ENCODE peak calls at places on chromosome 12, in ten cellular contexts. One of them, this sample, is unnamed. For H3K4me1, the result is how much of the 10 kb centered on the place peaks cover.

GRCh38 chr12:51520576-51521325 is 70.3 kb upstream of the SCN8A start:
- DNase-seq in trophoblast cell: no peak
- DNase-seq in cardiac muscle cell: no peak
- DNase-seq in right atrium auricular region: no peak
- DNase-seq in GM12878: no peak
- DNase-seq in transverse colon: no peak
- DNase-seq in Caco-2: no peak
- DNase-seq in left ventricle myocardium inferior: no peak
- DNase-seq in effector memory CD4-positive, alpha-beta T cell: no peak
- DNase-seq in aorta: no peak
- DNase-seq in this sample: no peak

GRCh38 chr12:132560421-132560830 is 50.0 kb downstream of the LRCOL1 start:
- DNase-seq in trophoblast cell: peak
- DNase-seq in cardiac muscle cell: no peak
- DNase-seq in right atrium auricular region: no peak
- DNase-seq in GM12878: no peak
- DNase-seq in transverse colon: peak
- DNase-seq in Caco-2: peak
- DNase-seq in left ventricle myocardium inferior: no peak
- DNase-seq in effector memory CD4-positive, alpha-beta T cell: no peak
- DNase-seq in aorta: no peak
- DNase-seq in this sample: no peak

GRCh38 chr12:108367436-108367835 is 28.3 kb upstream of the CMKLR1 start:
- DNase-seq in trophoblast cell: no peak
- DNase-seq in cardiac muscle cell: peak
- DNase-seq in right atrium auricular region: peak
- DNase-seq in GM12878: no peak
- DNase-seq in transverse colon: no peak
- DNase-seq in Caco-2: no peak
- DNase-seq in left ventricle myocardium inferior: no peak
- DNase-seq in effector memory CD4-positive, alpha-beta T cell: no peak
- DNase-seq in aorta: no peak
- DNase-seq in this sample: no peak

GRCh38 chr12:106790020-106790419 is 15.5 kb downstream of the RIC8B start:
- DNase-seq in trophoblast cell: no peak
- DNase-seq in cardiac muscle cell: no peak
- DNase-seq in right atrium auricular region: no peak
- DNase-seq in GM12878: no peak
- DNase-seq in transverse colon: no peak
- DNase-seq in Caco-2: no peak
- DNase-seq in left ventricle myocardium inferior: no peak
- DNase-seq in effector memory CD4-positive, alpha-beta T cell: no peak
- DNase-seq in aorta: no peak
- DNase-seq in this sample: no peak

GRCh38 chr12:26058308-26058707 is 66.5 kb downstream of the BHLHE41 start:
- DNase-seq in trophoblast cell: peak
- DNase-seq in cardiac muscle cell: no peak
- DNase-seq in right atrium auricular region: no peak
- DNase-seq in GM12878: no peak
- DNase-seq in transverse colon: no peak
- DNase-seq in Caco-2: peak
- DNase-seq in left ventricle myocardium inferior: no peak
- DNase-seq in effector memory CD4-positive, alpha-beta T cell: no peak
- DNase-seq in aorta: no peak
- DNase-seq in this sample: no peak

GRCh38 chr12:122028601-122029560 is 7.2 kb downstream of the BCL7A start:
- DNase-seq in trophoblast cell: no peak
- DNase-seq in cardiac muscle cell: no peak
- DNase-seq in right atrium auricular region: no peak
- DNase-seq in GM12878: peak
- DNase-seq in transverse colon: no peak
- DNase-seq in Caco-2: no peak
- DNase-seq in left ventricle myocardium inferior: no peak
- DNase-seq in effector memory CD4-positive, alpha-beta T cell: no peak
- DNase-seq in aorta: no peak
- DNase-seq in this sample: no peak

GRCh38 chr12:42609605-42610004 is 20.1 kb upstream of the PRICKLE1 start:
- DNase-seq in trophoblast cell: no peak
- DNase-seq in cardiac muscle cell: no peak
- DNase-seq in right atrium auricular region: no peak
- DNase-seq in GM12878: no peak
- DNase-seq in transverse colon: no peak
- DNase-seq in Caco-2: no peak
- DNase-seq in left ventricle myocardium inferior: no peak
- DNase-seq in effector memory CD4-positive, alpha-beta T cell: no peak
- DNase-seq in aorta: no peak
- DNase-seq in this sample: no peak

GRCh38 chr12:56020437-56021189 is at the start of gene IKZF4:
- DNase-seq in trophoblast cell: no peak
- DNase-seq in cardiac muscle cell: peak
- DNase-seq in right atrium auricular region: no peak
- DNase-seq in GM12878: no peak
- DNase-seq in transverse colon: no peak
- DNase-seq in Caco-2: peak
- DNase-seq in left ventricle myocardium inferior: no peak
- DNase-seq in effector memory CD4-positive, alpha-beta T cell: no peak
- DNase-seq in aorta: no peak
- DNase-seq in this sample: no peak

GRCh38 chr12:19752712-19753111 is 313.4 kb downstream of the AEBP2 start:
- DNase-seq in trophoblast cell: no peak
- DNase-seq in cardiac muscle cell: no peak
- DNase-seq in right atrium auricular region: no peak
- DNase-seq in GM12878: no peak
- DNase-seq in transverse colon: no peak
- DNase-seq in Caco-2: no peak
- DNase-seq in left ventricle myocardium inferior: no peak
- DNase-seq in effector memory CD4-positive, alpha-beta T cell: no peak
- DNase-seq in aorta: no peak
- DNase-seq in this sample: no peak

GRCh38 chr12:9113987-9114309 is 1.8 kb downstream of the A2M start:
- DNase-seq in trophoblast cell: no peak
- DNase-seq in cardiac muscle cell: no peak
- DNase-seq in right atrium auricular region: no peak
- DNase-seq in GM12878: no peak
- DNase-seq in transverse colon: no peak
- DNase-seq in Caco-2: peak
- DNase-seq in left ventricle myocardium inferior: no peak
- DNase-seq in effector memory CD4-positive, alpha-beta T cell: no peak
- DNase-seq in aorta: no peak
- DNase-seq in this sample: no peak

GRCh38 chr12:22333186-22333745 is 1.2 kb downstream of the ST8SIA1 start:
- DNase-seq in trophoblast cell: no peak
- DNase-seq in cardiac muscle cell: peak
- DNase-seq in right atrium auricular region: no peak
- DNase-seq in GM12878: no peak
- DNase-seq in transverse colon: no peak
- DNase-seq in Caco-2: no peak
- DNase-seq in left ventricle myocardium inferior: no peak
- DNase-seq in effector memory CD4-positive, alpha-beta T cell: no peak
- DNase-seq in aorta: peak
- DNase-seq in this sample: no peak

GRCh38 chr12:66678640-66679268 is at the start of gene GRIP1:
- DNase-seq in trophoblast cell: peak
- DNase-seq in cardiac muscle cell: no peak
- DNase-seq in right atrium auricular region: no peak
- DNase-seq in GM12878: no peak
- DNase-seq in transverse colon: no peak
- DNase-seq in Caco-2: no peak
- DNase-seq in left ventricle myocardium inferior: no peak
- DNase-seq in effector memory CD4-positive, alpha-beta T cell: no peak
- DNase-seq in aorta: no peak
- DNase-seq in this sample: peak

GRCh38 chr12:94049718-94050117 is 98.7 kb upstream of the PLXNC1 start:
- DNase-seq in trophoblast cell: no peak
- DNase-seq in cardiac muscle cell: no peak
- DNase-seq in right atrium auricular region: no peak
- DNase-seq in GM12878: no peak
- DNase-seq in transverse colon: no peak
- DNase-seq in Caco-2: no peak
- DNase-seq in left ventricle myocardium inferior: no peak
- DNase-seq in effector memory CD4-positive, alpha-beta T cell: no peak
- DNase-seq in aorta: no peak
- DNase-seq in this sample: no peak

DNA sequence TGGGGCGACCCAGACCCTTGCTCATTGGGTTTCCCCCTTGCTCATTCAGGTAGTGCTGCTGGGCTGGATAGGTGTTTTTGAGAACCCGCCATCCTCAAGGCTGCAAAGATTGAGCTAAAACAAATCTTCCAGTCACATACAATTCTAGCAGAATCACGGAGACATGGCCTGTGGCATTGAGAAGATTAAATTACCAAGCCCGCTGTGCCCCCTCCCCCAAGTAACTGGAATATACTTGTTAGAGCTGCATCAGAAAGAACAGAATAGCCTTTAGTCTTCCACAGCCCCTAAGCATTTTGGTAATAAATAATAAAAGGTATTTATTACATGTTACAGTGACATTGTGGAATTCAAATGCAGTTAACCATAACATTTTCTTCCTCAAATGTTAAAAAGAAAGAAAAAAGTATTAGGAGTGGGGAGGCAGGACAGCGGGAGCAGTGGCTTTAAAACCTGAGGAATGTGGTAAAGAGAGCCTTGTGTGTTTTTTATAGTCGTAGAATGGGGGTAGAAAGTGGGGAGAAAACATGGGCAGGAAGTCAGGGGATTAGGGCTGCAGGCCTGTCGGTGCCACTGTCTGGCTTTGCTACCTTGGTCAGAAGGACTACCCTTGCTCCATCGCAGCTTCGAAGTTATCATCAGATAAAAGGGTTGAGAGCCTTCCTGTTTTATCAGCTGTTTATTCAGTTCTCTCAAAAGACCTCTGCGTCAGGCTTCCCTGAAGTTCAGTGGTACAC is 255.8 kb downstream of the MSRB3 start:
- DNase-seq in trophoblast cell: no peak
- DNase-seq in cardiac muscle cell: no peak
- DNase-seq in right atrium auricular region: no peak
- DNase-seq in GM12878: no peak
- DNase-seq in transverse colon: no peak
- DNase-seq in Caco-2: peak
- DNase-seq in left ventricle myocardium inferior: no peak
- DNase-seq in effector memory CD4-positive, alpha-beta T cell: no peak
- DNase-seq in aorta: no peak
- DNase-seq in this sample: no peak
- H3K4me1 ChIP-seq in trophoblast cell: under half
- H3K4me1 ChIP-seq in cardiac muscle cell: under half
- H3K4me1 ChIP-seq in right atrium auricular region: under half
- H3K4me1 ChIP-seq in GM12878: under half
- H3K4me1 ChIP-seq in transverse colon: under half
- H3K4me1 ChIP-seq in Caco-2: under half
- H3K4me1 ChIP-seq in left ventricle myocardium inferior: under half
- H3K4me1 ChIP-seq in effector memory CD4-positive, alpha-beta T cell: under half
- H3K4me1 ChIP-seq in aorta: under half
- H3K4me1 ChIP-seq in this sample: under half

GRCh38 chr12:40312196-40312595 is 87.4 kb downstream of the LRRK2 start:
- DNase-seq in trophoblast cell: no peak
- DNase-seq in cardiac muscle cell: no peak
- DNase-seq in right atrium auricular region: no peak
- DNase-seq in GM12878: no peak
- DNase-seq in transverse colon: no peak
- DNase-seq in Caco-2: no peak
- DNase-seq in left ventricle myocardium inferior: no peak
- DNase-seq in effector memory CD4-positive, alpha-beta T cell: no peak
- DNase-seq in aorta: no peak
- DNase-seq in this sample: no peak

GRCh38 chr12:40313928-40314327 is 89.1 kb downstream of the LRRK2 start:
- DNase-seq in trophoblast cell: no peak
- DNase-seq in cardiac muscle cell: no peak
- DNase-seq in right atrium auricular region: no peak
- DNase-seq in GM12878: peak
- DNase-seq in transverse colon: no peak
- DNase-seq in Caco-2: no peak
- DNase-seq in left ventricle myocardium inferior: no peak
- DNase-seq in effector memory CD4-positive, alpha-beta T cell: no peak
- DNase-seq in aorta: no peak
- DNase-seq in this sample: no peak

GRCh38 chr12:40312982-40313576 is 88.3 kb downstream of the LRRK2 start:
- DNase-seq in trophoblast cell: no peak
- DNase-seq in cardiac muscle cell: peak
- DNase-seq in right atrium auricular region: no peak
- DNase-seq in GM12878: no peak
- DNase-seq in transverse colon: no peak
- DNase-seq in Caco-2: no peak
- DNase-seq in left ventricle myocardium inferior: no peak
- DNase-seq in effector memory CD4-positive, alpha-beta T cell: no peak
- DNase-seq in aorta: no peak
- DNase-seq in this sample: no peak

GRCh38 chr12:40314927-40315326 is 90.1 kb downstream of the LRRK2 start:
- DNase-seq in trophoblast cell: no peak
- DNase-seq in cardiac muscle cell: no peak
- DNase-seq in right atrium auricular region: no peak
- DNase-seq in GM12878: no peak
- DNase-seq in transverse colon: no peak
- DNase-seq in Caco-2: no peak
- DNase-seq in left ventricle myocardium inferior: no peak
- DNase-seq in effector memory CD4-positive, alpha-beta T cell: no peak
- DNase-seq in aorta: no peak
- DNase-seq in this sample: no peak

GRCh38 chr12:40315375-40315774 is 90.6 kb downstream of the LRRK2 start:
- DNase-seq in trophoblast cell: no peak
- DNase-seq in cardiac muscle cell: no peak
- DNase-seq in right atrium auricular region: no peak
- DNase-seq in GM12878: no peak
- DNase-seq in transverse colon: no peak
- DNase-seq in Caco-2: no peak
- DNase-seq in left ventricle myocardium inferior: no peak
- DNase-seq in effector memory CD4-positive, alpha-beta T cell: no peak
- DNase-seq in aorta: no peak
- DNase-seq in this sample: no peak
- H3K4me3 ChIP-seq in trophoblast cell: no peak
- H3K4me3 ChIP-seq in cardiac muscle cell: no peak
- H3K4me3 ChIP-seq in right atrium auricular region: no peak
- H3K4me3 ChIP-seq in GM12878: no peak
- H3K4me3 ChIP-seq in transverse colon: no peak
- H3K4me3 ChIP-seq in Caco-2: no peak
- H3K4me3 ChIP-seq in left ventricle myocardium inferior: no peak
- H3K4me3 ChIP-seq in effector memory CD4-positive, alpha-beta T cell: no peak
- H3K4me3 ChIP-seq in aorta: no peak
- H3K4me3 ChIP-seq in this sample: no peak

GRCh38 chr12:646303-647038 is 16.8 kb downstream of the NINJ2 start:
- DNase-seq in trophoblast cell: no peak
- DNase-seq in cardiac muscle cell: peak
- DNase-seq in right atrium auricular region: peak
- DNase-seq in GM12878: no peak
- DNase-seq in transverse colon: no peak
- DNase-seq in Caco-2: no peak
- DNase-seq in left ventricle myocardium inferior: peak
- DNase-seq in effector memory CD4-positive, alpha-beta T cell: no peak
- DNase-seq in aorta: peak
- DNase-seq in this sample: no peak
- H3K4me1 ChIP-seq in trophoblast cell: under half
- H3K4me1 ChIP-seq in cardiac muscle cell: under half
- H3K4me1 ChIP-seq in right atrium auricular region: under half
- H3K4me1 ChIP-seq in GM12878: half or more
- H3K4me1 ChIP-seq in transverse colon: under half
- H3K4me1 ChIP-seq in Caco-2: under half
- H3K4me1 ChIP-seq in left ventricle myocardium inferior: half or more
- H3K4me1 ChIP-seq in effector memory CD4-positive, alpha-beta T cell: under half
- H3K4me1 ChIP-seq in aorta: under half
- H3K4me1 ChIP-seq in this sample: under half

DNA sequence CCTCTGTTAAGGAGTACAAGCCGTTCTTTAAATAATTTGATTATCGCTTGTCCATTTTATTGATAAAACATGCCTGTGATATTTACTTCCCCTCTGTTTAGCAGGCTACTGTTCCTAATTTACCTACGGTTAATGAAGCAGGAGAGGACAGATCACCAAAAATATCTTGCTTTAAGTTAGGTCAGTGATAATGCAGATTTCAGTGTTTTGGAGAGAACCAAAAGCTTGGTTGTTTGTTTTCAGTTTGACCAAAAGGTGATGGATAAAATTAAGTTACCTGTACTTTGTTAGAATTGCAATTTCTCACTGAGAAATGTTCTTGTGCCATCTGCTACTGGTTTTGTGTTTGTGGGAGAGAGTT is 958 bp downstream of the SPATS2 start:
- DNase-seq in trophoblast cell: no peak
- DNase-seq in cardiac muscle cell: no peak
- DNase-seq in right atrium auricular region: no peak
- DNase-seq in GM12878: no peak
- DNase-seq in transverse colon: no peak
- DNase-seq in Caco-2: no peak
- DNase-seq in left ventricle myocardium inferior: no peak
- DNase-seq in effector memory CD4-positive, alpha-beta T cell: no peak
- DNase-seq in aorta: no peak
- DNase-seq in this sample: no peak
- H3K4me3 ChIP-seq in trophoblast cell: no peak
- H3K4me3 ChIP-seq in cardiac muscle cell: peak
- H3K4me3 ChIP-seq in right atrium auricular region: peak
- H3K4me3 ChIP-seq in GM12878: peak
- H3K4me3 ChIP-seq in transverse colon: peak
- H3K4me3 ChIP-seq in Caco-2: peak
- H3K4me3 ChIP-seq in left ventricle myocardium inferior: peak
- H3K4me3 ChIP-seq in effector memory CD4-positive, alpha-beta T cell: no peak
- H3K4me3 ChIP-seq in aorta: peak
- H3K4me3 ChIP-seq in this sample: peak

This sample was measured in HAP-1.